ENCODE peak calls at places on chromosome 1, in six cellular contexts. One of them, this sample, is unnamed.

GRCh38 chr1:34591751-34592629 is 162.9 kb upstream of the GJB5 start:
- DNase-seq in H1: no peak
- DNase-seq in H9: no peak
- DNase-seq in IMR-90: no peak
- DNase-seq in neuronal stem cell: no peak
- DNase-seq in trophoblast cell: no peak
- DNase-seq in this sample: no peak

GRCh38 chr1:57310992-57311790 is 112.7 kb downstream of the DAB1 start:
- DNase-seq in H9: no peak
- DNase-seq in IMR-90: no peak
- DNase-seq in trophoblast cell: no peak
- DNase-seq in neuronal stem cell: no peak
- DNase-seq in H1: no peak
- DNase-seq in this sample: no peak

GRCh38 chr1:226635456-226635941 is 86.9 kb downstream of the STUM start:
- DNase-seq in IMR-90: no peak
- DNase-seq in trophoblast cell: no peak
- DNase-seq in H9: no peak
- DNase-seq in neuronal stem cell: no peak
- DNase-seq in H1: no peak
- DNase-seq in this sample: no peak

GRCh38 chr1:91400133-91400725 is 4.4 kb downstream of the HFM1 start:
- DNase-seq in H9: peak
- DNase-seq in IMR-90: no peak
- DNase-seq in H1: no peak
- DNase-seq in neuronal stem cell: no peak
- DNase-seq in trophoblast cell: peak
- DNase-seq in this sample: no peak

GRCh38 chr1:162206749-162207635 is 137.5 kb downstream of the NOS1AP start:
- DNase-seq in IMR-90: no peak
- DNase-seq in neuronal stem cell: no peak
- DNase-seq in H9: no peak
- DNase-seq in trophoblast cell: peak
- DNase-seq in H1: no peak
- DNase-seq in this sample: no peak

GRCh38 chr1:98783821-98784220 is 122.3 kb downstream of the SNX7 start:
- DNase-seq in H9: peak
- DNase-seq in IMR-90: no peak
- DNase-seq in neuronal stem cell: no peak
- DNase-seq in trophoblast cell: no peak
- DNase-seq in H1: no peak
- DNase-seq in this sample: no peak

GRCh38 chr1:16208270-16208987 is 4.0 kb downstream of the ARHGEF19 start:
- DNase-seq in H9: no peak
- DNase-seq in H1: no peak
- DNase-seq in neuronal stem cell: no peak
- DNase-seq in IMR-90: peak
- DNase-seq in trophoblast cell: no peak
- DNase-seq in this sample: peak

GRCh38 chr1:119946724-119947123 is 50.4 kb upstream of the ADAM30 start:
- DNase-seq in trophoblast cell: no peak
- DNase-seq in neuronal stem cell: no peak
- DNase-seq in H1: no peak
- DNase-seq in IMR-90: peak
- DNase-seq in H9: no peak
- DNase-seq in this sample: no peak

GRCh38 chr1:222880586-222880985 is 65.7 kb downstream of the DISP1 start:
- DNase-seq in H1: no peak
- DNase-seq in neuronal stem cell: no peak
- DNase-seq in IMR-90: peak
- DNase-seq in trophoblast cell: no peak
- DNase-seq in H9: no peak
- DNase-seq in this sample: peak

GRCh38 chr1:220824031-220824989 is 37.6 kb downstream of the MTARC1 start:
- DNase-seq in trophoblast cell: no peak
- DNase-seq in H9: no peak
- DNase-seq in IMR-90: peak
- DNase-seq in neuronal stem cell: no peak
- DNase-seq in H1: peak
- DNase-seq in this sample: peak

GRCh38 chr1:14552246-14552970 is 46.1 kb upstream of the KAZN start:
- DNase-seq in trophoblast cell: no peak
- DNase-seq in neuronal stem cell: no peak
- DNase-seq in IMR-90: no peak
- DNase-seq in H1: no peak
- DNase-seq in H9: no peak
- DNase-seq in this sample: no peak

GRCh38 chr1:1432951-1433803 is 2.3 kb upstream of the VWA1 start:
- DNase-seq in trophoblast cell: peak
- DNase-seq in IMR-90: no peak
- DNase-seq in H9: peak
- DNase-seq in H1: peak
- DNase-seq in neuronal stem cell: peak
- DNase-seq in this sample: no peak

GRCh38 chr1:234721476-234722266 is 111.7 kb upstream of the IRF2BP2 start:
- DNase-seq in H9: no peak
- DNase-seq in H1: no peak
- DNase-seq in neuronal stem cell: no peak
- DNase-seq in IMR-90: peak
- DNase-seq in trophoblast cell: no peak
- DNase-seq in this sample: peak

GRCh38 chr1:203569490-203570318 is 56.9 kb upstream of the ATP2B4 start:
- DNase-seq in H9: no peak
- DNase-seq in trophoblast cell: peak
- DNase-seq in H1: no peak
- DNase-seq in IMR-90: peak
- DNase-seq in neuronal stem cell: no peak
- DNase-seq in this sample: peak

GRCh38 chr1:111592389-111593361 is 26.9 kb upstream of the RAP1A start:
- DNase-seq in H1: no peak
- DNase-seq in trophoblast cell: peak
- DNase-seq in H9: peak
- DNase-seq in neuronal stem cell: peak
- DNase-seq in IMR-90: peak
- DNase-seq in this sample: peak

GRCh38 chr1:10415211-10415930 is 14.9 kb upstream of the CENPS start:
- DNase-seq in trophoblast cell: no peak
- DNase-seq in H9: no peak
- DNase-seq in neuronal stem cell: no peak
- DNase-seq in IMR-90: peak
- DNase-seq in H1: no peak
- DNase-seq in this sample: peak

GRCh38 chr1:10890391-10891073 is 94.1 kb upstream of the CASZ1 start:
- DNase-seq in H1: no peak
- DNase-seq in IMR-90: no peak
- DNase-seq in neuronal stem cell: no peak
- DNase-seq in trophoblast cell: peak
- DNase-seq in H9: no peak
- DNase-seq in this sample: no peak

GRCh38 chr1:10737651-10738050 is 58.8 kb downstream of the CASZ1 start:
- DNase-seq in IMR-90: no peak
- DNase-seq in H9: no peak
- DNase-seq in H1: no peak
- DNase-seq in trophoblast cell: no peak
- DNase-seq in neuronal stem cell: no peak
- DNase-seq in this sample: no peak

GRCh38 chr1:14849038-14849437 is 250.6 kb downstream of the KAZN start:
- DNase-seq in H9: no peak
- DNase-seq in trophoblast cell: no peak
- DNase-seq in IMR-90: no peak
- DNase-seq in neuronal stem cell: no peak
- DNase-seq in H1: no peak
- DNase-seq in this sample: no peak

GRCh38 chr1:2468041-2468472 is 8.0 kb upstream of the PLCH2 start:
- DNase-seq in IMR-90: peak
- DNase-seq in H9: peak
- DNase-seq in H1: peak
- DNase-seq in neuronal stem cell: peak
- DNase-seq in trophoblast cell: no peak
- DNase-seq in this sample: peak

GRCh38 chr1:91601554-91602322 is 101.1 kb downstream of the CDC7 start:
- DNase-seq in neuronal stem cell: no peak
- DNase-seq in H9: no peak
- DNase-seq in H1: no peak
- DNase-seq in trophoblast cell: no peak
- DNase-seq in IMR-90: no peak
- DNase-seq in this sample: no peak

GRCh38 chr1:38860464-38860816 is 868 bp upstream of the RRAGC start:
- DNase-seq in trophoblast cell: no peak
- DNase-seq in IMR-90: peak
- DNase-seq in neuronal stem cell: no peak
- DNase-seq in H9: no peak
- DNase-seq in H1: no peak
- DNase-seq in this sample: peak

GRCh38 chr1:210292276-210292851 is 36.3 kb upstream of the HHAT start:
- DNase-seq in neuronal stem cell: peak
- DNase-seq in H1: peak
- DNase-seq in IMR-90: no peak
- DNase-seq in trophoblast cell: peak
- DNase-seq in H9: peak
- DNase-seq in this sample: peak

GRCh38 chr1:27138368-27138767 is 16.6 kb downstream of the SLC9A1 start:
- DNase-seq in trophoblast cell: peak
- DNase-seq in H1: no peak
- DNase-seq in IMR-90: no peak
- DNase-seq in neuronal stem cell: no peak
- DNase-seq in H9: no peak
- DNase-seq in this sample: no peak

GRCh38 chr1:98651116-98651625 is 10.3 kb upstream of the SNX7 start:
- DNase-seq in trophoblast cell: no peak
- DNase-seq in H9: peak
- DNase-seq in H1: no peak
- DNase-seq in neuronal stem cell: no peak
- DNase-seq in IMR-90: no peak
- DNase-seq in this sample: no peak

GRCh38 chr1:181179279-181179979 is 90.9 kb downstream of the IER5 start:
- DNase-seq in H1: no peak
- DNase-seq in neuronal stem cell: no peak
- DNase-seq in trophoblast cell: no peak
- DNase-seq in H9: no peak
- DNase-seq in IMR-90: no peak
- DNase-seq in this sample: no peak

GRCh38 chr1:33712176-33712575 is 151.7 kb upstream of the HMGB4 start:
- DNase-seq in trophoblast cell: peak
- DNase-seq in H1: no peak
- DNase-seq in neuronal stem cell: peak
- DNase-seq in H9: no peak
- DNase-seq in IMR-90: no peak
- DNase-seq in this sample: no peak

GRCh38 chr1:24948072-24948827 is 18.2 kb upstream of the RUNX3 start:
- DNase-seq in neuronal stem cell: no peak
- DNase-seq in H9: no peak
- DNase-seq in trophoblast cell: no peak
- DNase-seq in IMR-90: no peak
- DNase-seq in H1: no peak
- DNase-seq in this sample: no peak
- H3K14ac ChIP-seq in neuronal stem cell: no peak
- H3K14ac ChIP-seq in H9: no peak
- H3K14ac ChIP-seq in trophoblast cell: no peak
- H3K14ac ChIP-seq in IMR-90: peak
- H3K14ac ChIP-seq in H1: no peak
- H3K14ac ChIP-seq in this sample: no peak

GRCh38 chr1:30009720-30010119 is 713.7 kb downstream of the MATN1 start:
- DNase-seq in H9: no peak
- DNase-seq in H1: no peak
- DNase-seq in IMR-90: no peak
- DNase-seq in neuronal stem cell: no peak
- DNase-seq in trophoblast cell: no peak
- DNase-seq in this sample: no peak

GRCh38 chr1:30012455-30013440 is 710.6 kb downstream of the MATN1 start:
- DNase-seq in H1: no peak
- DNase-seq in IMR-90: no peak
- DNase-seq in H9: no peak
- DNase-seq in trophoblast cell: no peak
- DNase-seq in neuronal stem cell: no peak
- DNase-seq in this sample: no peak

GRCh38 chr1:30014031-30014430 is 709.4 kb downstream of the MATN1 start:
- DNase-seq in IMR-90: no peak
- DNase-seq in H1: no peak
- DNase-seq in trophoblast cell: no peak
- DNase-seq in H9: no peak
- DNase-seq in neuronal stem cell: no peak
- DNase-seq in this sample: no peak

GRCh38 chr1:30010506-30011106 is 712.8 kb downstream of the MATN1 start:
- DNase-seq in neuronal stem cell: no peak
- DNase-seq in trophoblast cell: no peak
- DNase-seq in H1: no peak
- DNase-seq in H9: no peak
- DNase-seq in IMR-90: no peak
- DNase-seq in this sample: no peak

DNA sequence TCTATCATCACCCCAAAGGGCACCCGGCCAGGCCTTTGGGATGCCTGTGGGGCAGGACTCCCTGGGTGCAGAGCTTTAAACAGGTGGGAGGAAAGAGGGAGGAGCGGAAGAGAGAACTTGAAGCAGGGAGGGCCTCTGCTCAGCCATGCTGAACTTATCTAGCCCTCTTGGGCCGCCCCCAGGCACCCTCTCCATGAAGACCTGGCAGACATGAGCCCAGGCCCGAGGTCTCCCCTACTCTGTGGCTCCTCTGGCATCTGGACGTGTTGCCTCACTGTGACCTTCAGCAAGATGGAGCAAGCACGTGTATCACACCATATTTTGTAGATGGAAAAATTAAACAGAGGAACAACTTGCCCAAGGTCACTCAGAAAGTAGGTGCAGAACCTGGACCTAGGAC is 711.4 kb downstream of the MATN1 start:
- DNase-seq in H1: no peak
- DNase-seq in IMR-90: no peak
- DNase-seq in trophoblast cell: no peak
- DNase-seq in H9: no peak
- DNase-seq in neuronal stem cell: no peak
- DNase-seq in this sample: no peak
- H3K14ac ChIP-seq in H1: no peak
- H3K14ac ChIP-seq in IMR-90: no peak
- H3K14ac ChIP-seq in trophoblast cell: no peak
- H3K14ac ChIP-seq in H9: no peak
- H3K14ac ChIP-seq in neuronal stem cell: peak
- H3K14ac ChIP-seq in this sample: no peak

DNA sequence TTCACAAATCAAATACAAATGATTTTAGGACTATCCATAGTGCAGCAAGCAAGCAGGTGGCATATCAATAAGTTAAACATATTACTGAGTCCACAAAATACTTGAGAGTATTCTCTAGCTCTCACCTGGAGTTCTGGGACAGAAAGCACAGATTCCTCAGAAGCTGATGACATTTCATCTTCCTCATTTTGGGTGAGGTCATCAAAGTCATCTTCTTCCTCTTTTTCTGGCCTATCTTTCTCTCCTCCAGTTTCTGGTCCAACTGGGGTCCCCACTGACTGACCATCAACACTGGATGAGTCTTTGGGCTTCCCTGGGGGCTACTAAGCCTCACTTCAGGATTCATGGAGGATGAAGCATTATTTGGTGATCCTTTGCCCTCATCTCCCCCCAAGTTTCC is 38.9 kb downstream of the YY1AP1 start:
- DNase-seq in IMR-90: no peak
- DNase-seq in H9: no peak
- DNase-seq in trophoblast cell: no peak
- DNase-seq in neuronal stem cell: no peak
- DNase-seq in H1: no peak
- DNase-seq in this sample: no peak
- H3K14ac ChIP-seq in IMR-90: no peak
- H3K14ac ChIP-seq in H9: no peak
- H3K14ac ChIP-seq in trophoblast cell: no peak
- H3K14ac ChIP-seq in neuronal stem cell: no peak
- H3K14ac ChIP-seq in H1: no peak
- H3K14ac ChIP-seq in this sample: no peak

GRCh38 chr1:182720465-182720864 is 36.1 kb upstream of the RGS8 start:
- DNase-seq in IMR-90: peak
- DNase-seq in H1: no peak
- DNase-seq in H9: no peak
- DNase-seq in neuronal stem cell: no peak
- DNase-seq in trophoblast cell: peak
- DNase-seq in this sample: peak
- H3K14ac ChIP-seq in IMR-90: no peak
- H3K14ac ChIP-seq in H1: no peak
- H3K14ac ChIP-seq in H9: no peak
- H3K14ac ChIP-seq in neuronal stem cell: no peak
- H3K14ac ChIP-seq in trophoblast cell: no peak
- H3K14ac ChIP-seq in this sample: no peak